ENCODE peak calls at places on chromosomes 11 and 22, in five cellular contexts. T is heart left ventricle; V is left ventricle myocardium inferior; G is CD4-positive, alpha-beta memory T cell; Z is adrenal gland. P is an unnamed sample.

GRCh38 chr11:75280227-75280671 is 39.7 kb downstream of the TPBGL start:
- DNase-seq in T (peak; percentile 82), V (peak; percentile 75), G (peak; percentile 68), Z (peak; percentile 86), P (peak; percentile 66)

GRCh38 chr11:71182791-71183556 is 69.4 kb downstream of the SHANK2 start:
- DNase-seq in T (no peak), V (no peak), G (no peak), Z (no peak), P (no peak)

GRCh38 chr11:65915821-65916251 is 3.0 kb downstream of the C11orf68 start:
- DNase-seq in T (peak; percentile 78), V (peak; percentile 71), G (no peak), Z (peak; percentile 96), P (peak; percentile 70)

GRCh38 chr11:67416416-67417335 is 1.2 kb downstream of the CARNS1 start:
- DNase-seq in T (no peak), V (no peak), G (peak; percentile 91), Z (no peak), P (no peak)

GRCh38 chr11:2687782-2688191 is 12.0 kb downstream of the KCNQ1OT1 start:
- DNase-seq in T (peak; percentile 46), V (no peak), G (no peak), Z (peak; percentile 45), P (peak; percentile 47)

GRCh38 chr11:117197516-117198456 is 1.4 kb upstream of the TAGLN start:
- DNase-seq in T (peak; percentile 33), V (peak; percentile 17), G (no peak), Z (no peak), P (peak; percentile 41)

GRCh38 chr11:64760759-64761417 is 1.1 kb upstream of the PYGM start:
- DNase-seq in T (no peak), V (no peak), G (no peak), Z (no peak), P (no peak)

GRCh38 chr11:2940166-2940929 is 11.1 kb upstream of the PHLDA2 start:
- DNase-seq in T (no peak), V (peak; percentile 52), G (peak; percentile 44), Z (no peak), P (peak; percentile 57)

GRCh38 chr11:73192272-73192671 is 25.8 kb upstream of the P2RY2 start:
- DNase-seq in T (no peak), V (no peak), G (no peak), Z (no peak), P (no peak)

GRCh38 chr11:128450882-128451647 is 136.3 kb downstream of the ETS1 start:
- DNase-seq in T (no peak), V (no peak), G (no peak), Z (no peak), P (no peak)

GRCh38 chr11:31821779-31822574 is 10.9 kb upstream of the PAX6 start:
- DNase-seq in T (no peak), V (no peak), G (no peak), Z (no peak), P (no peak)

GRCh38 chr11:73463359-73463758 is 87.2 kb downstream of the RELT start:
- DNase-seq in T (no peak), V (no peak), G (no peak), Z (no peak), P (no peak)

GRCh38 chr11:69009441-69010211 is 3.4 kb downstream of the MRGPRF start:
- DNase-seq in T (no peak), V (no peak), G (no peak), Z (no peak), P (no peak)

GRCh38 chr11:65419773-65420481 is 2.7 kb upstream of the NEAT1 start:
- DNase-seq in T (peak; percentile 93), V (peak; percentile 94), G (peak; percentile 62), Z (peak; percentile 94), P (peak; percentile 88)

GRCh38 chr22:22372063-22372462 is 127.5 kb downstream of the VPREB1 start:
- DNase-seq in T (no peak), V (no peak), G (no peak), Z (no peak), P (no peak)
- H3K27me3 ChIP-seq in T (no peaks in the 10 kb centered on the region), V (peaks cover 31% of the 10 kb centered on the region), G (no peaks in the 10 kb centered on the region), Z (no peaks in the 10 kb centered on the region), P (no peaks in the 10 kb centered on the region)

GRCh38 chr11:1571760-1572199 is 291 bp downstream of the DUSP8 start:
- DNase-seq in T (no peak), V (no peak), G (no peak), Z (no peak), P (no peak)
- H3K27ac ChIP-seq in T (peak overlapping the region; percentile 71), V (peak overlapping the region; percentile 80), G (peak overlapping the region; percentile 63), Z (no peak overlapping the region), P (peak overlapping the region; percentile 88)

DNA sequence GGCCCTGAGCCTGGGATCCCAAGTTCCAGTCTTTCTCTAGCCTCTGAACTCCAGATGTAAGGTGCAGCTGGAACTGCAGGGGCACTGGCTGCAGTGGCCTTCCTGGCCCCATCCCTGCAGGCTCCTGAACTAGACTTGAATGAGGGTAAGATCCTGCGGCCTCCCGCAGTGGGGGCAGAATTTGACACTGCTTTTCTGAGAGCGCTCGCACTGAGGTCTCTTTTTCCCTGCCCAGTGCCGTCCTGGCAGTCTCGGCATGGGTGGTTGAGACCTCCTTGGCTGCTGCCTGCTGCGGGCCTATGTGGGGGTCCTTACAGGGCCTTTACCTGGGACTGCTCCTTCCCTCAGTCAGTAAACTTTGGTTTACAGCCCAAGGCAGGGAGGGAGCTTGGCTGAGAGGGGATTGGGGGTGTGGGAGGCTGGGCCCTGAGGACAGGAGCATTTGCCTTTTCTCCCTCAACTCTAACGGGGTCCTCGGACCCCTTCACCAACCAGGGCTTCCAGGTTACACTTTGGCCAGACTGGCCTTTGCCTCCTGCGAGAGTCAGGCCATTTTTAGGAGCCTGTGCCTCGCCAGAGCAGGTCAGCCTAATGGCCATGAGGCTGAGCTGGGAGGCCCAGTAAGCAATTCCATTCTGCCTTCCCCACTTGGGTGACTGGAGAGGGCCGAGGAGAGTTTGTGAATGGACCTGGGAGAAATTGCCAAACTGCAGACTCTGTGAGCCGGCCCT is 35.4 kb downstream of the FAM83F start:
- DNase-seq in T (no peak), V (no peak), G (no peak), Z (no peak), P (no peak)
- H3K27me3 ChIP-seq in T (no peaks in the 10 kb centered on the region), V (peaks cover 17% of the 10 kb centered on the region), G (no peaks in the 10 kb centered on the region), Z (no peaks in the 10 kb centered on the region), P (peaks cover 6% of the 10 kb centered on the region)

GRCh38 chr11:8811571-8811970 is 99.4 kb upstream of the AKIP1 start:
- DNase-seq in T (no peak), V (no peak), G (no peak), Z (no peak), P (no peak)

GRCh38 chr11:8810331-8811301 is 100.4 kb upstream of the AKIP1 start:
- DNase-seq in T (peak; percentile 85), V (peak; percentile 81), G (no peak), Z (peak; percentile 86), P (peak; percentile 81)

GRCh38 chr11:8808226-8808585 is 102.8 kb upstream of the AKIP1 start:
- DNase-seq in T (no peak), V (no peak), G (no peak), Z (no peak), P (no peak)

GRCh38 chr11:8809185-8809584 is 101.8 kb upstream of the AKIP1 start:
- DNase-seq in T (no peak), V (no peak), G (no peak), Z (no peak), P (no peak)

DNA sequence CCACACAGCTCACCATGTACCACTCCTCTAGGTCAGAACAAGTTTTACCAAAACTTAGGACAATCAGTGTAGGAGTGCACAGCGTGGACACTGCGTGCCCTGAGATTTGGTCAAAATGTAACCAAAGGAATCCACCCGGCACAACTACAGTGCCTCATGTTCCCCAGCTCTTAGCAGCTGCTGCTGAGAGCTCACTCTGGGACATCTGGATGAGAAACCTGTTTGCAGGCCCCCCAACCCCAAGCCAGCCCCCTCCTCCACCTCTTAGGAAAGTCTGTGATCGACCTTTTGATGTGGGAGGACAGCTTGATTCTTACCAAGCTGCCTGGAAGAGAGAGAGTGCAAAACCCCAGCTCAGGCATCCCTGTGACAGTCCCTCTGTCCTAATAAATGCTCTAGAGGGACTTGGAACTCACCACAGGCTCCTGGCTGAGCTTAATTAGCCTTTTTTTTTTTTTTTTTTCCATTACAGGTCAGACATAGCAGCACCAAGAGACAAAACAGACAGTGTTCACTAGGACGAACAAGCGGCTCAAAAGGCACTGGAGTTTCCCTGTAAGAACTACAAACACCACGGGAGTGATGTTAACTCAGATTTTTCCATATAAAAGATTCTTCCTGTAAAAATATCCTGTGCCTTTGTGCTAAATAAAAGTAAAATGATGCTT is 101.2 kb upstream of the AKIP1 start:
- DNase-seq in T (no peak), V (no peak), G (no peak), Z (no peak), P (no peak)
- H3K27ac ChIP-seq in T (peak overlapping the region; percentile 90), V (peak overlapping the region; percentile 89), G (no peak overlapping the region), Z (peak overlapping the region; percentile 75), P (peak overlapping the region; percentile 71)

P was measured in heart right ventricle.